ENCODE peak calls at places on chromosome 15, in nine cellular contexts. Y, T, X, J, E, W, S, H and K are unnamed samples.
A peak's percentile ranks its signal among the peaks of the same experiment; 100 is the strongest.

GRCh38 chr15:66587749-66588148 is 22.0 kb upstream of the LCTL start:
- DNase-seq in Y (no peak), T (no peak), X (no peak), J (no peak), E (no peak), W (no peak), S (no peak), H (no peak), K (no peak)

GRCh38 chr15:92020765-92021164 is 167.3 kb downstream of the SLCO3A1 start:
- DNase-seq in Y (no peak), T (no peak), X (no peak), J (peak; percentile 79), E (no peak), W (no peak), S (no peak), H (no peak), K (no peak)

GRCh38 chr15:92958105-92958504 is 58.0 kb downstream of the CHD2 start:
- DNase-seq in Y (no peak), T (no peak), X (no peak), J (peak; percentile 34), E (no peak), W (no peak), S (no peak), H (no peak), K (no peak)

GRCh38 chr15:56640127-56640526 is 93.2 kb downstream of the ZNF280D start:
- DNase-seq in Y (no peak), T (no peak), X (no peak), J (no peak), E (no peak), W (peak; percentile 2), S (no peak), H (no peak), K (no peak)

GRCh38 chr15:23482764-23483489 is 35.9 kb upstream of the GOLGA6L2 start:
- DNase-seq in Y (no peak), T (no peak), X (no peak), J (no peak), E (no peak), W (no peak), S (no peak), H (no peak), K (no peak)

GRCh38 chr15:44394562-44394961 is 32.9 kb upstream of the CTDSPL2 start:
- DNase-seq in Y (no peak), T (no peak), X (no peak), J (no peak), E (no peak), W (no peak), S (no peak), H (no peak), K (no peak)

GRCh38 chr15:37135225-37135624 is 34.9 kb upstream of the MEIS2 start:
- DNase-seq in Y (no peak), T (no peak), X (no peak), J (no peak), E (no peak), W (peak; percentile 59), S (no peak), H (peak; percentile 50), K (no peak)

GRCh38 chr15:72197045-72197459 is 535 bp downstream of the GRAMD2A start:
- DNase-seq in Y (no peak), T (no peak), X (no peak), J (no peak), E (peak; percentile 28), W (no peak), S (no peak), H (no peak), K (no peak)

GRCh38 chr15:81492303-81492702 is 118.3 kb upstream of the TMC3 start:
- DNase-seq in Y (no peak), T (no peak), X (no peak), J (peak; percentile 75), E (no peak), W (no peak), S (no peak), H (no peak), K (no peak)

GRCh38 chr15:38263996-38264395 is 11.4 kb downstream of the SPRED1 start:
- DNase-seq in Y (no peak), T (no peak), X (no peak), J (no peak), E (no peak), W (no peak), S (no peak), H (no peak), K (no peak)

GRCh38 chr15:65666257-65666656 is 44.5 kb downstream of the SLC24A1 start:
- DNase-seq in Y (no peak), T (no peak), X (no peak), J (peak; percentile 40), E (no peak), W (no peak), S (no peak), H (no peak), K (no peak)

GRCh38 chr15:94910166-94910565 is 678.8 kb downstream of the MCTP2 start:
- DNase-seq in Y (no peak), T (no peak), X (no peak), J (no peak), E (no peak), W (no peak), S (no peak), H (no peak), K (no peak)

GRCh38 chr15:80777137-80777536 is 2.0 kb upstream of the CEMIP start:
- DNase-seq in Y (no peak), T (no peak), X (peak; percentile 64), J (peak; percentile 95), E (no peak), W (no peak), S (no peak), H (no peak), K (no peak)

GRCh38 chr15:22831473-22831872 is 7.0 kb upstream of the NIPA2 start:
- DNase-seq in Y (no peak), T (no peak), X (no peak), J (no peak), E (no peak), W (no peak), S (no peak), H (no peak), K (no peak)

GRCh38 chr15:93467327-93467726 is 378.3 kb upstream of the RGMA start:
- DNase-seq in Y (peak; percentile 75), T (no peak), X (peak; percentile 20), J (no peak), E (no peak), W (peak; percentile 10), S (no peak), H (no peak), K (no peak)

GRCh38 chr15:65376767-65377104 is 1.1 kb downstream of the IGDCC3 start:
- DNase-seq in Y (no peak), T (no peak), X (no peak), J (peak; percentile 22), E (no peak), W (peak; percentile 75), S (no peak), H (no peak), K (no peak)

GRCh38 chr15:73233623-73234022 is 135.1 kb downstream of the HCN4 start:
- DNase-seq in Y (no peak), T (no peak), X (no peak), J (peak; percentile 26), E (no peak), W (peak; percentile 19), S (no peak), H (no peak), K (no peak)

GRCh38 chr15:38455096-38455495 is 1.2 kb downstream of the FAM98B start:
- DNase-seq in Y (no peak), T (no peak), X (no peak), J (no peak), E (peak; percentile 8), W (no peak), S (no peak), H (no peak), K (no peak)

DNA sequence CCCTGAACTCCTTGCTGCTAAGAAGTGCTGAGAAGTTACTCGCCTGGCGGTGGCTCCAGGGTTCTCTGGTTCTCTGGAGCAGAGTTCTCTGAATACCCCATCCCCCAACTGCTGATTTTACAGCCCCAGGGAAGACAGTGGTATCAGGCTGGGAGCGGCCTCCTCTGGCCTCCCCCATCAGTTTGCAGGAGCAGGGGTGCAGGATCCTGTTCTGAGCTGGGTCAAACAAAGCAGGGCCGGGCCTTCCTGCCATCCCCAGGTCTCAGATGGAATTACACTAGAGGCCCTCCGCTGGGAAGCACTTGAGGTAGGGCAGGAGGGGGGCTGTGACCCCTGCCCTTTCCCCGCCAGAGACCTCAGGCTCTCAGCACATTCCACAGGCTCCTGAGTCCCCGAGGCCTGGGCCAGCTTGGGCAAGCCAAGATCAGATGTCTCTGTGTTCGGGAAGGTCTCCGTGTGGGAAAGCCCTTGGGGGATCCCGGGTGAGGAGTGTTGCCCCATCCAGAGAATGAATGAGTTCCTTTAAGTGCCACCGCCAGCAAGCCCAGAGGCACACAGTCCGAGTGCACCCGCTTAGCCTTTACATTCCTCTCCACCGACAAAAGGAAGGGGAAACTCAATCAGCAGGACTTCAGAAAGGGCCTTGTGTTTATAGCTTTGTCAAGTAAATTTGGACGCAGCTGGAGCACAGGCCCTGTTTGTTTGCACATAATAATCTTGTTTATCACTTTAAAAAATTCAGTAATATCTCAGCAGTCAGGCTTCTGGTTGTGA is 150.0 kb downstream of the LRRK1 start:
- DNase-seq in Y (no peak), T (peak; percentile 45), X (no peak), J (peak; percentile 51), E (no peak), W (peak; percentile 98), S (peak; percentile 74), H (no peak), K (peak; percentile 38)
- H3K36me3 ChIP-seq in Y (no peaks in the 10 kb centered on the region), T (peaks cover 28% of the 10 kb centered on the region), X (no peaks in the 10 kb centered on the region), J (no peaks in the 10 kb centered on the region), E (peaks cover 3% of the 10 kb centered on the region), W (no peaks in the 10 kb centered on the region), S (no peaks in the 10 kb centered on the region), H (no peaks in the 10 kb centered on the region), K (no peaks in the 10 kb centered on the region)

DNA sequence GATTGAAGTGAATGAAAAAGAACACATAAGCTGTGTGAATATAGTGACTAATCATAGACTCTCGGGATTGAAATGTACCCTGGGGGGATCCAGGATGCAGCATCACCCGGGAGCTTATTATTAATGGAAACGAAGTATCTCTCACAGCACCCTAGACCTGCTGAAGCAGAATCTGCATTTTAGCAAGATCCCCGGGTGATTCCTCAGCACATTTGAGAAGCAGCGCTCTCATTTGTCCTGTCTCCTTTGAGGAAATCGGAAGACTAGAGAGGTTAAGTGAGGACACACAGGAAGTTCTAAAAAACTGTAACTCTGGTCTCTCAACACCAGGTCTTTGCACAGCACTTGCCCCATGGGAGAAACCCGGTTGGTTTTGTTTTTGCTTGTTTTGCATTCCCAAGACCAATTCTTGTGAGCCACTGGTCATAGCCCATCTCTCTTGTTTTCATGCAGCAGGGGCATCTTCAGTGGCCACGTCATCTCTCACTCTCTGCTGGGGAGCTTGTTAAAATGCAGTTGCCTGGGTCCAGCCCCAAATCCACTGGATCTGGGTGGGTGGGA is 30.2 kb downstream of the ZNF710 start:
- DNase-seq in Y (peak; percentile 26), T (no peak), X (peak; percentile 44), J (peak; percentile 81), E (no peak), W (peak; percentile 53), S (no peak), H (no peak), K (no peak)
- H3K4me3 ChIP-seq in Y (no peak overlapping the region), T (no peak overlapping the region), X (no peak overlapping the region), J (no peak overlapping the region), E (no peak overlapping the region), W (no peak overlapping the region), S (no peak overlapping the region), H (no peak overlapping the region), K (no peak overlapping the region)

GRCh38 chr15:58694641-58695398 is 54.7 kb downstream of the ADAM10 start:
- DNase-seq in Y (no peak), T (no peak), X (no peak), J (peak; percentile 51), E (no peak), W (no peak), S (no peak), H (no peak), K (no peak)
- H3K36me3 ChIP-seq in Y (peaks cover 3% of the 10 kb centered on the region), T (no peaks in the 10 kb centered on the region), X (no peaks in the 10 kb centered on the region), J (no peaks in the 10 kb centered on the region), E (no peaks in the 10 kb centered on the region), W (no peaks in the 10 kb centered on the region), S (no peaks in the 10 kb centered on the region), H (peaks cover 13% of the 10 kb centered on the region), K (no peaks in the 10 kb centered on the region)

GRCh38 chr15:96183927-96184266 is 146.6 kb upstream of the NR2F2 start:
- DNase-seq in Y (no peak), T (no peak), X (no peak), J (no peak), E (peak; percentile 66), W (no peak), S (no peak), H (no peak), K (no peak)
- H3K4me3 ChIP-seq in Y (no peak overlapping the region), T (no peak overlapping the region), X (no peak overlapping the region), J (no peak overlapping the region), E (no peak overlapping the region), W (no peak overlapping the region), S (no peak overlapping the region), H (no peak overlapping the region), K (no peak overlapping the region)